ENCODE peak calls at places on chromosomes 16 and 17, in five cellular contexts. H is transverse colon, A is HCT116, N is H1, D is heart left ventricle. I is an unnamed sample. For H3K9me3, the result is how much of the 10 kb centered on the place peaks cover.

GRCh38 chr17:1709971-1710806 is at the start of gene TLCD2:
- DNase-seq in H (peak), A (peak), N (no peak), D (peak), I (peak)

GRCh38 chr17:44909681-44910144 is 5.6 kb downstream of the GFAP start:
- DNase-seq in H (no peak), A (no peak), N (no peak), D (no peak), I (no peak)

GRCh38 chr17:75854111-75854748 is 905 bp downstream of the WBP2 start:
- DNase-seq in H (no peak), A (no peak), N (no peak), D (no peak), I (peak)

GRCh38 chr17:19718613-19719364 is 2.4 kb upstream of the SLC47A2 start:
- DNase-seq in H (no peak), A (no peak), N (no peak), D (no peak), I (no peak)

GRCh38 chr16:89371968-89372634 is 118.3 kb downstream of the ANKRD11 start:
- DNase-seq in H (no peak), A (no peak), N (no peak), D (no peak), I (no peak)

GRCh38 chr17:11506635-11507034 is 91.6 kb upstream of the DNAH9 start:
- DNase-seq in H (no peak), A (no peak), N (no peak), D (no peak), I (no peak)

GRCh38 chr17:54085934-54086333 is 263.2 kb downstream of the KIF2B start:
- DNase-seq in H (no peak), A (no peak), N (peak), D (no peak), I (no peak)

GRCh38 chr17:16212793-16213192 is 2.5 kb downstream of the NCOR1 start:
- DNase-seq in H (no peak), A (no peak), N (no peak), D (no peak), I (no peak)

GRCh38 chr16:2529961-2530628 is 1.1 kb downstream of the CEMP1 start:
- DNase-seq in H (no peak), A (no peak), N (no peak), D (peak), I (no peak)

DNA sequence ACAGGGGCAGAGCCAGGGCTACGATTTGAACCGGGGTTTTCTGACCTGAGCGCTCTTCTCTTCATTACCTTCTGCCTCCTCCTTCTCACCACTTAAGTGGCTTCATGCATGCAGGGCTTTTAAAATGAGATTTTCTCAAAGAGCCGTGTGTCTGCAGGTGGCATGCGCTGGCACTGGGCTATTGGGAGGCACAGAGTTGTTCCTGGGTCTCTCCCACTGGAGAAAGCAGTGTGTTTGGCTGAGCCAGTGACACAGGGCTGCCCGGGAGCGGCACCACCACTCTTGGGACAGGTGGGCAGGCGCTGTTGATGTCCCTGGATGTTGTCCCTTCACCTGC is 218.8 kb upstream of the CHMP6 start:
- DNase-seq in H (no peak), A (no peak), N (no peak), D (no peak), I (no peak)
- H3K27ac ChIP-seq in H (peak), A (no peak), N (no peak), D (peak), I (no peak)

GRCh38 chr17:22671110-22671509 is 978.8 kb downstream of the KCNJ18 start:
- DNase-seq in H (no peak), A (no peak), N (no peak), D (no peak), I (no peak)

GRCh38 chr17:22669721-22670120 is 977.4 kb downstream of the KCNJ18 start:
- DNase-seq in H (no peak), A (no peak), N (no peak), D (no peak), I (no peak)
- H3K9me3 ChIP-seq in H (under half), A (under half), N (half or more), D (under half), I (under half)

DNA sequence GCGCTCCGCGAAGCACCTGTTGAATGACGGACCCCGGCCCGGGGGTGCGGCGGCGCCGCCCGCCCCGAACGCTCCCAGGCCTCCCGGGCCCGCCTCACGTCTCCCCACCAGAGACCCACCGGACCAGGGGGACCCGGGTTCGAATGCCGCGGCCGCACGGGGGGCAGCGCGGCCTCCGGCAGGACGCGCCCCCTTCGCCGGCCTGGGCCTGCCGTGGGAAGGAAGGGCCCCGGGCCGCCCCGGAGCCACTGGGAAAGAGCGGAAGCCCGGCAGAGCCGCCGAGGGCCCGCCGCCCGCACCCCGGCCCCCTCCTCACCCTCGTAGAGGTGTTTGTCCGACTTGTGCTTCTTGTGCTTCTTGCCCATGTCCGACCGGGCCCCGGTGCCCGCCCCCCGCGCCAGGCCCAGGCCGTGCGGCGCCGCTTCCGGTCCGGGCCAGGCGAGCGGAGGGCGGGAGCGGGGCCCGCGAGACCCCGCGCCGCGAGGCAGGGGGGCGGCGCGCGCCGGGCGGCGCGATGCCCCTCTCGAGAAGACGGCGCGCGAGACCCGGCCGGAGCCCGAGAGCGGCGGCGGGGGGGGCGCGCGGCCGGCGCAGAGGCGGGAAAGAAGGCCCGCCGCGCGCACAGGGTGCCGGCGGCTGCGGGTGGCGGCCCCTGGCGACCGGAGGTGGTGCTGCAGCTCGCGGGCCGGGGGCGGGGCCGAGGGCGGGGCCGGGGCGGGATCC is at the start of gene BRD7:
- DNase-seq in H (peak), A (no peak), N (no peak), D (peak), I (no peak)
- TF ChIP-seq POLR2A in H (no peak), A (no peak), N (peak), D (no peak), I (peak)

DNA sequence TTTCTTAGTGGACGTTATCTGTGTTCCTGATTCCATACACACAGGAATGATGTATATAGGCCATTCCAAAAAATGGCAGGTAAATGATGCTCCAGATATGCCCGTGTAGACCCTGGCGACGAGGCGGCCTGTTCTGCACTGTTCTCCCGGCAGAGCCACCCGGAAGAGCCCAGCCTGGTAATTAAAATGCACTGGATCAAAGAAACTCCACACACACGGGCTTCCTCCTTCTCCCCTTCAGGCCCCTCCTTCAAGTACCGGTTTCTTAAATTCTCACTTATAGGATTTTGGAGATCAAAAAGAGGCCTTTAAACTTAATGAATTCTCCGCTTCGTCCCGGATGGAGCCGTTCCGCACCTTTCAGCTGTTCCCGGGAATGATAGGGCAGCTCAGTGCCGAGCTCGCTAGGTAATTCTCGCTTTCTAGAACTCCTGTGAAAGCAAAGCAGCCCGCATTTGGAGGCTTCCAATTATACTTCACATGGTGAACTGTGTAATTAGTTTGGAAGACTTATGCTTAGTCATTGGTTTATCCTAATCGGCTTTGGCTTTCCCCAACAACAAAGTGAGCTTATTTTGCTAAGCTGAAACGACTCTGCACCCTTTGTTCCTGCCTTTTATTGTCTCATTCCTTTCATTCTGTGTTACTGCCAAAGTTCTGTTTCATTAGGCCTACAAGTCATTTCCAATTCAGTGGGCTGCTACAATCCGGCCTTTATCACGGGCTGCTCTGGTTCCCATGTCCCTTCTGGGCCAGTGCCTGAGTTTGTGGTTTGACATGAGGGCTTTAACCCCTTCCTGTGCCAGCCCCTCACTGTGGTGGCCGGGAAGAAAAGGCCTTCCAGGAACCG is 150.0 kb downstream of the MSI2 start:
- DNase-seq in H (no peak), A (no peak), N (no peak), D (no peak), I (no peak)
- H3K27ac ChIP-seq in H (peak), A (peak), N (no peak), D (peak), I (peak)

DNA sequence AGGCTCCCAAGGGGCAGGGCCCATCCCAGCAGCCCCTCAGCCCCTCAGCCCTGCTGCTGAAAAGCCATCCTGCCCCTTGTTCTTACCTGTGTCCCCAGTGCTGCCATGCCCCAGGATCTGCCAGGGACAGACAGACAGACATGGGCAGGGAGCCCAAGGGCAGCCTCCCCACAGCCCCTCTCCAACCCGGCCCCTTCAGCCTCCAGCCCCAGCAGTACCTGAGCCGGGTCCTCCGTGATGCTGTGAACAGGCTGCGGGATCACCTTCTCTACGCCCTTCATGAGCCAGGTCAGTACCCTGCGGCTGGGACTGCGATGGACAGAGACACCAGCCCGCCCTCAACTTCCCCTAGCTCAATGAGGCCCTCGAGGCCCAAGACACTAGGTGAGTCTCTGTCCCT is 8.2 kb downstream of the CNGB1 start:
- DNase-seq in H (no peak), A (no peak), N (no peak), D (no peak), I (no peak)
- H3K9me3 ChIP-seq in H (under half), A (under half), N (under half), D (under half), I (under half)